ENCODE peak calls at places on chromosome 14, in six cellular contexts. U is stimulated activated CD4-positive, alpha-beta T cell treated with anti-CD3 and anti-CD28 coated beads, Interleukin-2, amount 100 ng/mL, for 24 hours; D is CD4-positive, alpha-beta T cell; Z is RWPE1; T is HTR-8/SVneo; V is mesendoderm. C is an unnamed sample.

GRCh38 chr14:73712540-73713141 is 1.5 kb downstream of the PNMA1 start:
- DNase-seq in D (peak; percentile 18), T (peak; percentile 51), V (peak; percentile 37), U (peak; percentile 61), Z (peak; percentile 28), C (no peak)

GRCh38 chr14:68806526-68807147 is 13.8 kb upstream of the ZFP36L1 start:
- DNase-seq in U (no peak), T (no peak), D (no peak), Z (no peak), V (no peak), C (no peak)

GRCh38 chr14:29459967-29460366 is 467.7 kb downstream of the PRKD1 start:
- DNase-seq in D (no peak), V (no peak), T (no peak), U (no peak), Z (no peak), C (no peak)

GRCh38 chr14:105430535-105430934 is 10.9 kb downstream of the MTA1 start:
- DNase-seq in Z (peak; percentile 89), T (peak; percentile 83), D (no peak), U (no peak), V (no peak), C (no peak)

GRCh38 chr14:48665077-48665784 is 920.9 kb downstream of the RPS29 start:
- DNase-seq in D (no peak), T (no peak), V (no peak), Z (no peak), U (no peak), C (no peak)

GRCh38 chr14:20904393-20905029 is 13.3 kb downstream of the RNASE3 start:
- DNase-seq in V (peak; percentile 71), D (no peak), U (no peak), Z (no peak), T (no peak), C (no peak)

GRCh38 chr14:68444449-68445168 is 348.3 kb downstream of the ZFP36L1 start:
- DNase-seq in Z (no peak), D (no peak), V (no peak), T (no peak), U (no peak), C (no peak)

GRCh38 chr14:73612339-73613045 is at the start of gene ACOT6:
- DNase-seq in U (peak; percentile 80), T (peak; percentile 98), V (peak; percentile 86), D (peak; percentile 55), Z (peak; percentile 66), C (peak; percentile 77)

GRCh38 chr14:54435500-54435981 is 5.6 kb downstream of the CNIH1 start:
- DNase-seq in V (peak; percentile 73), U (peak; percentile 14), Z (peak; percentile 32), T (peak; percentile 53), D (no peak), C (no peak)

GRCh38 chr14:37466623-37467088 is 128.4 kb downstream of the FOXA1 start:
- DNase-seq in T (no peak), U (no peak), Z (no peak), D (no peak), V (no peak), C (no peak)

GRCh38 chr14:69232388-69232787 is 27.6 kb upstream of the GALNT16 start:
- DNase-seq in V (no peak), Z (no peak), D (no peak), U (no peak), T (no peak), C (no peak)

GRCh38 chr14:91229743-91230200 is 14.7 kb downstream of the GPR68 start:
- DNase-seq in T (no peak), U (peak; percentile 64), D (no peak), V (no peak), Z (no peak), C (peak; percentile 42)

GRCh38 chr14:71555654-71556559 is 376.3 kb upstream of the RGS6 start:
- DNase-seq in T (no peak), V (no peak), D (peak; percentile 13), U (peak; percentile 59), Z (no peak), C (peak; percentile 57)

GRCh38 chr14:52315355-52315718 is 1.2 kb downstream of the PTGER2 start:
- DNase-seq in V (peak; percentile 6), Z (no peak), D (no peak), U (no peak), T (no peak), C (no peak)

GRCh38 chr14:34460841-34461240 is 1.2 kb downstream of the SPTSSA start:
- DNase-seq in U (no peak), D (no peak), V (peak; percentile 75), T (no peak), Z (no peak), C (no peak)

GRCh38 chr14:36525746-36526099 is 5.7 kb upstream of the NKX2-1 start:
- DNase-seq in Z (no peak), V (no peak), D (no peak), U (no peak), T (no peak), C (no peak)

GRCh38 chr14:57293851-57294837 is 25.4 kb downstream of the AP5M1 start:
- DNase-seq in V (peak; percentile 12), U (no peak), Z (no peak), T (no peak), D (no peak), C (no peak)

GRCh38 chr14:76676539-76676938 is 84.7 kb upstream of the VASH1 start:
- DNase-seq in D (no peak), T (no peak), V (no peak), Z (no peak), U (no peak), C (no peak)

GRCh38 chr14:75046899-75047298 is 4.4 kb downstream of the MLH3 start:
- DNase-seq in Z (no peak), V (no peak), U (no peak), T (no peak), D (no peak), C (no peak)

GRCh38 chr14:60344751-60345150 is 95.7 kb downstream of the PPM1A start:
- DNase-seq in U (no peak), V (no peak), Z (no peak), D (no peak), T (no peak), C (no peak)

GRCh38 chr14:23483216-23483854 is 13.8 kb downstream of the NGDN start:
- DNase-seq in V (peak; percentile 79), Z (no peak), U (peak; percentile 3), T (peak; percentile 9), D (no peak), C (no peak)

GRCh38 chr14:42111355-42111754 is 504.7 kb downstream of the LRFN5 start:
- DNase-seq in U (no peak), D (no peak), V (no peak), Z (no peak), T (no peak), C (no peak)

GRCh38 chr14:69105326-69105725 is 47.6 kb downstream of the DCAF5 start:
- DNase-seq in U (no peak), Z (no peak), T (no peak), D (no peak), V (no peak), C (no peak)

GRCh38 chr14:106141242-106142220 is 615.1 kb downstream of the TMEM121 start:
- DNase-seq in T (no peak), V (no peak), D (peak; percentile 33), U (peak; percentile 69), Z (no peak), C (peak; percentile 9)

GRCh38 chr14:104429291-104429861 is 150.2 kb upstream of the C14orf180 start:
- DNase-seq in U (no peak), T (no peak), V (no peak), D (no peak), Z (no peak), C (no peak)

GRCh38 chr14:54011001-54011400 is 54.4 kb upstream of the BMP4 start:
- DNase-seq in D (no peak), T (no peak), V (peak; percentile 15), Z (no peak), U (no peak), C (no peak)

GRCh38 chr14:104217486-104218360 is 79.3 kb downstream of the KIF26A start:
- DNase-seq in V (no peak), D (no peak), U (no peak), T (no peak), Z (no peak), C (no peak)

GRCh38 chr14:100303179-100303578 is 3.1 kb downstream of the SLC25A29 start:
- DNase-seq in T (peak; percentile 55), Z (no peak), D (no peak), V (no peak), U (peak; percentile 23), C (no peak)

GRCh38 chr14:76500011-76500410 is 124.1 kb downstream of the ESRRB start:
- DNase-seq in V (peak; percentile 71), Z (peak; percentile 17), U (no peak), D (no peak), T (peak; percentile 78), C (no peak)

GRCh38 chr14:65658202-65658601 is 245.7 kb downstream of the FUT8 start:
- DNase-seq in V (no peak), T (no peak), U (no peak), Z (peak; percentile 15), D (no peak), C (no peak)

GRCh38 chr14:104913413-104913812 is 11.3 kb upstream of the PLD4 start:
- DNase-seq in U (no peak), T (no peak), Z (no peak), V (no peak), D (no peak), C (no peak)

GRCh38 chr14:70317969-70318634 is 41.4 kb downstream of the COX16 start:
- DNase-seq in V (peak; percentile 81), D (no peak), Z (peak; percentile 20), U (no peak), T (peak; percentile 84), C (no peak)

GRCh38 chr14:40697221-40697620 is 909.5 kb upstream of the LRFN5 start:
- DNase-seq in D (no peak), T (no peak), Z (peak; percentile 2), V (no peak), U (no peak), C (no peak)

GRCh38 chr14:93231129-93231979 is 24.3 kb downstream of the UBR7 start:
- DNase-seq in D (no peak), Z (peak; percentile 59), T (no peak), V (no peak), U (no peak), C (no peak)

GRCh38 chr14:65303902-65304222 is 108.7 kb upstream of the FUT8 start:
- DNase-seq in V (no peak), D (no peak), U (no peak), Z (no peak), T (no peak), C (no peak)

GRCh38 chr14:91417983-91418386 is 365 bp upstream of the CCDC88C start:
- DNase-seq in T (peak; percentile 59), U (peak; percentile 66), V (peak; percentile 65), D (peak; percentile 65), Z (peak; percentile 57), C (peak; percentile 85)

C was measured in CD8-positive, alpha-beta memory T cell.